ENCODE peak calls at places on chromosomes 2 and 18, in five cellular contexts. One of them, this sample, is unnamed.

GRCh38 chr18:46893360-46893759 is 23.9 kb downstream of the PIAS2 start:
- DNase-seq in right atrium auricular region: no peak
- DNase-seq in uterus: no peak
- DNase-seq in A673: no peak
- DNase-seq in astrocyte: no peak
- DNase-seq in this sample: no peak

GRCh38 chr2:191728710-191729597 is 51.0 kb downstream of the NABP1 start:
- DNase-seq in uterus: no peak
- DNase-seq in A673: peak; percentile 48
- DNase-seq in astrocyte: peak; percentile 29
- DNase-seq in right atrium auricular region: no peak
- DNase-seq in this sample: peak; percentile 13

GRCh38 chr2:37766087-37766486 is 94.6 kb upstream of the CDC42EP3 start:
- DNase-seq in astrocyte: no peak
- DNase-seq in right atrium auricular region: no peak
- DNase-seq in A673: no peak
- DNase-seq in uterus: no peak
- DNase-seq in this sample: no peak

GRCh38 chr2:145764631-145765030 is 1244.7 kb upstream of the ZEB2 start:
- DNase-seq in A673: peak; percentile 91
- DNase-seq in uterus: peak; percentile 36
- DNase-seq in astrocyte: no peak
- DNase-seq in right atrium auricular region: peak; percentile 63
- DNase-seq in this sample: no peak

GRCh38 chr2:23386422-23387220 is 1.6 kb downstream of the KLHL29 start:
- DNase-seq in astrocyte: peak; percentile 10
- DNase-seq in right atrium auricular region: no peak
- DNase-seq in uterus: peak; percentile 44
- DNase-seq in A673: peak; percentile 25
- DNase-seq in this sample: no peak

GRCh38 chr2:25198209-25198525 is 29.8 kb upstream of the POMC start:
- DNase-seq in A673: no peak
- DNase-seq in astrocyte: no peak
- DNase-seq in right atrium auricular region: no peak
- DNase-seq in uterus: no peak
- DNase-seq in this sample: no peak

GRCh38 chr2:205864511-205864910 is 182.2 kb downstream of the NRP2 start:
- DNase-seq in right atrium auricular region: no peak
- DNase-seq in astrocyte: peak; percentile 88
- DNase-seq in uterus: no peak
- DNase-seq in A673: no peak
- DNase-seq in this sample: no peak

GRCh38 chr2:9219027-9219445 is 12.4 kb downstream of the ASAP2 start:
- DNase-seq in right atrium auricular region: no peak
- DNase-seq in uterus: no peak
- DNase-seq in astrocyte: no peak
- DNase-seq in A673: no peak
- DNase-seq in this sample: no peak

GRCh38 chr2:28393115-28393836 is 618 bp downstream of the FOSL2 start:
- DNase-seq in uterus: peak; percentile 63
- DNase-seq in A673: peak; percentile 64
- DNase-seq in right atrium auricular region: no peak
- DNase-seq in astrocyte: peak; percentile 47
- DNase-seq in this sample: peak; percentile 80

GRCh38 chr2:100186126-100186525 is 43.7 kb upstream of the AFF3 start:
- DNase-seq in A673: no peak
- DNase-seq in right atrium auricular region: no peak
- DNase-seq in astrocyte: no peak
- DNase-seq in uterus: no peak
- DNase-seq in this sample: no peak

GRCh38 chr2:3571284-3571683 is 3.8 kb upstream of the RPS7 start:
- DNase-seq in right atrium auricular region: no peak
- DNase-seq in A673: no peak
- DNase-seq in astrocyte: peak; percentile 93
- DNase-seq in uterus: no peak
- DNase-seq in this sample: no peak

GRCh38 chr2:20091305-20091991 is 40.0 kb upstream of the LAPTM4A start:
- DNase-seq in uterus: peak; percentile 75
- DNase-seq in right atrium auricular region: peak; percentile 71
- DNase-seq in A673: peak; percentile 49
- DNase-seq in astrocyte: peak; percentile 91
- DNase-seq in this sample: no peak

GRCh38 chr2:168119519-168120141 is 127.8 kb downstream of the STK39 start:
- DNase-seq in astrocyte: peak; percentile 51
- DNase-seq in A673: peak; percentile 74
- DNase-seq in uterus: no peak
- DNase-seq in right atrium auricular region: no peak
- DNase-seq in this sample: peak; percentile 73
- TF ChIP-seq CTCF in astrocyte: peak; percentile 71
- TF ChIP-seq CTCF in A673: peak; percentile 67
- TF ChIP-seq CTCF in uterus: peak; percentile 45
- TF ChIP-seq CTCF in right atrium auricular region: peak; percentile 37
- TF ChIP-seq CTCF in this sample: peak; percentile 66

GRCh38 chr2:138321458-138321857 is 180.1 kb upstream of the SPOPL start:
- DNase-seq in A673: no peak
- DNase-seq in uterus: no peak
- DNase-seq in astrocyte: no peak
- DNase-seq in right atrium auricular region: no peak
- DNase-seq in this sample: no peak

GRCh38 chr2:138327967-138328366 is 173.6 kb upstream of the SPOPL start:
- DNase-seq in uterus: no peak
- DNase-seq in right atrium auricular region: no peak
- DNase-seq in A673: no peak
- DNase-seq in astrocyte: no peak
- DNase-seq in this sample: no peak

GRCh38 chr2:138319616-138320015 is 182.0 kb upstream of the SPOPL start:
- DNase-seq in uterus: no peak
- DNase-seq in A673: no peak
- DNase-seq in astrocyte: no peak
- DNase-seq in right atrium auricular region: no peak
- DNase-seq in this sample: no peak

GRCh38 chr2:138323382-138324067 is 178.0 kb upstream of the SPOPL start:
- DNase-seq in right atrium auricular region: no peak
- DNase-seq in A673: no peak
- DNase-seq in uterus: no peak
- DNase-seq in astrocyte: no peak
- DNase-seq in this sample: no peak

GRCh38 chr2:138324068-138324771 is 177.3 kb upstream of the SPOPL start:
- DNase-seq in astrocyte: no peak
- DNase-seq in right atrium auricular region: no peak
- DNase-seq in uterus: no peak
- DNase-seq in A673: no peak
- DNase-seq in this sample: no peak
- TF ChIP-seq CTCF in astrocyte: no peak
- TF ChIP-seq CTCF in right atrium auricular region: no peak
- TF ChIP-seq CTCF in uterus: no peak
- TF ChIP-seq CTCF in A673: no peak
- TF ChIP-seq CTCF in this sample: no peak

DNA sequence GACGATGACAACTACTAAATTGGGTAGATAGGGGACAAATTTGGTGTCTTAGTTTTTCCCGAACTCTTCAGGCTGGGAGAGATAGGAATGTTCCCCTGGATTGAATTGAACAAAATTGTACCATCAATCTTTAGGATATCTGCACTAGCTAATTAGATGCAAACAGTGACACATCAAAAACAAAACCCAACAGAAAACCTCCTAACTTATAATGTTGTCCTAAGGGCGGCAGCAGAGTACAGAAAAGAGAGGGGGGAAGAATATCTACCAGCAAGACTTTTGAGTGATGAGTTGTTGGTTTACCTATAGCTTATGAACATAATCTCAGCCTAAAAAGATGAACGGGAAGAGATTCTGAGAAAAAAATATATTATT is 342.9 kb downstream of the INSIG2 start:
- DNase-seq in astrocyte: peak; percentile 59
- DNase-seq in right atrium auricular region: no peak
- DNase-seq in A673: peak; percentile 6
- DNase-seq in uterus: no peak
- DNase-seq in this sample: peak; percentile 5
- TF ChIP-seq CTCF in astrocyte: peak; percentile 14
- TF ChIP-seq CTCF in right atrium auricular region: no peak
- TF ChIP-seq CTCF in A673: no peak
- TF ChIP-seq CTCF in uterus: no peak
- TF ChIP-seq CTCF in this sample: no peak

DNA sequence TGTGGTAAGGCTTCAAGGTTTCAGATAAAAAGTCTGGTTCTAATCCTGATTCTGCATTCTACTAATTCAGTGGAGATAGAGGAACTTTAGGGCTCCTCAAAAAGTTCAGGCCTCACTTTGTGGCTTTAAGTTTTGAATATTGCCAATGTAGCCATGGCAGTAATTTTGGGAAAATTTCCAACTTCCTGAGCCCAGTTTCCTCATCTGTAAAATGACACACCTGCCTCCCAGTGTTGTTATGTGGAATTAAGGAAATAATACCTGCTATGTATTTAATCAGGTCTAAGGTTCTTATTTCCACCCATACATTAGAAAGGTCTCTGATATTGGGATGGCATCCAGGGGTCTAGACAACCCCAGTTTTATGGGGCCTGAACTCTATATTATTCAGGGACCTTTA is 147.5 kb upstream of the ITGA6 start:
- DNase-seq in astrocyte: no peak
- DNase-seq in right atrium auricular region: no peak
- DNase-seq in A673: no peak
- DNase-seq in uterus: no peak
- DNase-seq in this sample: no peak
- TF ChIP-seq CTCF in astrocyte: no peak
- TF ChIP-seq CTCF in right atrium auricular region: no peak
- TF ChIP-seq CTCF in A673: no peak
- TF ChIP-seq CTCF in uterus: no peak
- TF ChIP-seq CTCF in this sample: no peak

GRCh38 chr2:203719456-203719855 is 13.0 kb downstream of the CD28 start:
- DNase-seq in astrocyte: no peak
- DNase-seq in right atrium auricular region: no peak
- DNase-seq in uterus: no peak
- DNase-seq in A673: no peak
- DNase-seq in this sample: no peak

GRCh38 chr2:203720011-203720410 is 13.6 kb downstream of the CD28 start:
- DNase-seq in A673: no peak
- DNase-seq in uterus: no peak
- DNase-seq in right atrium auricular region: no peak
- DNase-seq in astrocyte: no peak
- DNase-seq in this sample: no peak

GRCh38 chr2:203722411-203722810 is 16.0 kb downstream of the CD28 start:
- DNase-seq in A673: no peak
- DNase-seq in right atrium auricular region: no peak
- DNase-seq in uterus: no peak
- DNase-seq in astrocyte: peak; percentile 39
- DNase-seq in this sample: no peak

GRCh38 chr2:203720922-203721672 is 14.7 kb downstream of the CD28 start:
- DNase-seq in right atrium auricular region: no peak
- DNase-seq in astrocyte: no peak
- DNase-seq in A673: no peak
- DNase-seq in uterus: no peak
- DNase-seq in this sample: no peak

DNA sequence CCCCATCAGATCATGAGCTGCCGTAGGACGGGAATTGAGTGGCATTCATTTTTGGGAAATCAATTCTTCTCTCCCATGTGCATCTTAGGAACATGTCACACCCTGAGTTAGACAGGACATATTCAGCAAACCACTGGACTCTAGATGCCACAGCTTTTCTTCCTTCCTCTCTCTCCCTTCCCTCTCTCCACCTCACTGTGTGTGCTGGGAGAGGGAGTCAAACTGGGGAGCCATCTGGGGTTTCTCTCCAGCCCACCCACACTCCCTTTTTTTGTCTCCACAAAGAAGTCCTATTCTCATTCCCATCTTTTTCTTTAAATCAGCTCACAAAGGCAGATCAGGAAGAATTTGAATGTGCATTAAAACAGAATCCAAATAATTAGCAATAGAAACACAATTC is 15.3 kb downstream of the CD28 start:
- DNase-seq in A673: no peak
- DNase-seq in right atrium auricular region: no peak
- DNase-seq in uterus: no peak
- DNase-seq in astrocyte: no peak
- DNase-seq in this sample: no peak
- TF ChIP-seq CTCF in A673: no peak
- TF ChIP-seq CTCF in right atrium auricular region: no peak
- TF ChIP-seq CTCF in uterus: no peak
- TF ChIP-seq CTCF in astrocyte: no peak
- TF ChIP-seq CTCF in this sample: no peak

GRCh38 chr2:176164803-176165597 is 7.9 kb downstream of the HOXD3 start:
- DNase-seq in astrocyte: peak; percentile 85
- DNase-seq in right atrium auricular region: no peak
- DNase-seq in uterus: no peak
- DNase-seq in A673: no peak
- DNase-seq in this sample: no peak

GRCh38 chr2:176167398-176167797 is 10.3 kb downstream of the HOXD3 start:
- DNase-seq in right atrium auricular region: no peak
- DNase-seq in astrocyte: peak; percentile 50
- DNase-seq in uterus: no peak
- DNase-seq in A673: no peak
- DNase-seq in this sample: no peak

GRCh38 chr2:176166260-176166659 is 9.2 kb downstream of the HOXD3 start:
- DNase-seq in A673: no peak
- DNase-seq in right atrium auricular region: no peak
- DNase-seq in uterus: no peak
- DNase-seq in astrocyte: peak; percentile 45
- DNase-seq in this sample: no peak

GRCh38 chr2:176164184-176164802 is 7.2 kb downstream of the HOXD3 start:
- DNase-seq in A673: no peak
- DNase-seq in right atrium auricular region: no peak
- DNase-seq in uterus: no peak
- DNase-seq in astrocyte: peak; percentile 23
- DNase-seq in this sample: no peak

DNA sequence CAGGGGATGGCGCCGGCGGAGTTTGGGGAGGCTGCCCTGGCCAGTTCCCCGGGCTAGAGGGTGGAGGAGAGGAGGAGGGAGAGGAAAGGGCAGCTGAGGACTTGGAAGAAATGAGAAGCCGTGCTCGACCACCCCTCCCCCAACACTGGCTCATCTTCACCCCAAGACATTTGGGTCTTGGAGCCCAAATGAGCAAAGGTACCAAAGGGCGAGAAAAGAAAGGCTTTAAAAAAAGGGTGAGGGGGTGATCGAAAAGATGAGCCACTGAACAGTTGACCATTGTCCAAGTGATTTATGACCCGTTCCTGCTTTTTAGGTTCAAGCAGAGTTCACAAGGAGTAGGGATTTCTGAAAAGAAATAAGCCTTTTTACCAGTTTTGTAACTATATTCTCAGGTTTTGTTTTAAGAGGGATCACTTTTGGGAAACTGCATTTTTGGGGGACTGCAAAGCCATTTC is 8.5 kb downstream of the HOXD3 start:
- DNase-seq in astrocyte: peak; percentile 53
- DNase-seq in uterus: no peak
- DNase-seq in A673: no peak
- DNase-seq in right atrium auricular region: no peak
- DNase-seq in this sample: no peak
- TF ChIP-seq CTCF in astrocyte: no peak
- TF ChIP-seq CTCF in uterus: no peak
- TF ChIP-seq CTCF in A673: no peak
- TF ChIP-seq CTCF in right atrium auricular region: no peak
- TF ChIP-seq CTCF in this sample: no peak

GRCh38 chr2:232323328-232323650 is 55.3 kb upstream of the ALPP start:
- DNase-seq in right atrium auricular region: no peak
- DNase-seq in uterus: no peak
- DNase-seq in astrocyte: no peak
- DNase-seq in A673: no peak
- DNase-seq in this sample: no peak
- TF ChIP-seq CTCF in right atrium auricular region: no peak
- TF ChIP-seq CTCF in uterus: no peak
- TF ChIP-seq CTCF in astrocyte: no peak
- TF ChIP-seq CTCF in A673: no peak
- TF ChIP-seq CTCF in this sample: no peak

This sample was measured in NB4.